ENCODE peak calls at places on chromosomes 16 and 17, in eight cellular contexts. D is endodermal cell; A is GF-D8; P is fibroblast of the aortic adventitia; Q is activated CD4-positive, CD25-positive, alpha-beta regulatory T cell treated with anti-CD3 and anti-CD28 coated beads, Interleukin-2, amount 50 U/mL, for 72 hours; J is T-helper 1 cell; S is cerebellum; B is mesothelial cell of epicardium. K is an unnamed sample.

GRCh38 chr16:398551-399277 is 1.7 kb downstream of the NME4 start:
- DNase-seq in D (peak; percentile 86), A (no peak), P (no peak), Q (no peak), J (no peak), S (no peak), B (no peak), K (no peak)

GRCh38 chr16:2737895-2738418 is 14.5 kb upstream of the SRRM2 start:
- DNase-seq in D (no peak), A (no peak), P (no peak), Q (no peak), J (no peak), S (no peak), B (no peak), K (no peak)

GRCh38 chr17:5508855-5509254 is 22.5 kb downstream of the MIS12 start:
- DNase-seq in D (peak; percentile 77), A (no peak), P (peak; percentile 57), Q (no peak), J (no peak), S (no peak), B (no peak), K (no peak)

GRCh38 chr17:77693301-77693700 is 265.2 kb upstream of the TNRC6C start:
- DNase-seq in D (peak; percentile 47), A (no peak), P (no peak), Q (no peak), J (no peak), S (no peak), B (no peak), K (no peak)

GRCh38 chr16:78551487-78552085 is 452.1 kb downstream of the WWOX start:
- DNase-seq in D (peak; percentile 93), A (no peak), P (no peak), Q (no peak), J (no peak), S (no peak), B (no peak), K (no peak)

GRCh38 chr17:72665841-72666518 is 426.5 kb downstream of the SLC39A11 start:
- DNase-seq in D (no peak), A (no peak), P (peak; percentile 21), Q (no peak), J (no peak), S (no peak), B (no peak), K (no peak)

GRCh38 chr17:61334673-61335072 is 65.0 kb upstream of the TBX2 start:
- DNase-seq in D (no peak), A (no peak), P (no peak), Q (no peak), J (no peak), S (no peak), B (no peak), K (no peak)

GRCh38 chr16:82629441-82630027 is 2.8 kb downstream of the CDH13 start:
- DNase-seq in D (no peak), A (no peak), P (peak; percentile 87), Q (no peak), J (no peak), S (no peak), B (no peak), K (no peak)

GRCh38 chr17:43710101-43710500 is 48.4 kb upstream of the MEOX1 start:
- DNase-seq in D (no peak), A (no peak), P (no peak), Q (no peak), J (no peak), S (no peak), B (no peak), K (no peak)

GRCh38 chr16:64035337-64035736 is 1086.5 kb downstream of the CDH11 start:
- DNase-seq in D (no peak), A (no peak), P (no peak), Q (no peak), J (no peak), S (no peak), B (no peak), K (no peak)

GRCh38 chr17:2173005-2173404 is 118.1 kb downstream of the HIC1 start:
- DNase-seq in D (no peak), A (no peak), P (peak; percentile 56), Q (no peak), J (no peak), S (no peak), B (no peak), K (no peak)

GRCh38 chr17:75778861-75779249 is 5.8 kb upstream of the UNK start:
- DNase-seq in D (no peak), A (no peak), P (no peak), Q (no peak), J (peak; percentile 63), S (no peak), B (no peak), K (no peak)

GRCh38 chr17:41910701-41911391 is 7.9 kb downstream of the ACLY start:
- DNase-seq in D (no peak), A (no peak), P (peak; percentile 97), Q (no peak), J (no peak), S (no peak), B (no peak), K (no peak)

GRCh38 chr16:69858196-69859104 is 92.7 kb upstream of the CLEC18A start:
- DNase-seq in D (no peak), A (no peak), P (no peak), Q (no peak), J (no peak), S (no peak), B (no peak), K (no peak)

GRCh38 chr16:807345-808251 is 7.1 kb upstream of the GNG13 start:
- DNase-seq in D (peak; percentile 97), A (peak; percentile 76), P (peak; percentile 89), Q (peak; percentile 88), J (peak; percentile 68), S (peak; percentile 97), B (peak; percentile 63), K (peak; percentile 71)

GRCh38 chr16:88346680-88347505 is 35.9 kb upstream of the ZNF469 start:
- DNase-seq in D (no peak), A (no peak), P (no peak), Q (no peak), J (no peak), S (no peak), B (no peak), K (no peak)

GRCh38 chr17:62892870-62893338 is 73.1 kb upstream of the TANC2 start:
- DNase-seq in D (peak; percentile 67), A (peak; percentile 77), P (peak; percentile 69), Q (no peak), J (no peak), S (no peak), B (no peak), K (no peak)

GRCh38 chr16:54355251-54355650 is 68.7 kb upstream of the IRX3 start:
- DNase-seq in D (no peak), A (no peak), P (peak; percentile 60), Q (no peak), J (no peak), S (no peak), B (no peak), K (no peak)

GRCh38 chr17:64202683-64203430 is 60.2 kb downstream of the TEX2 start:
- DNase-seq in D (no peak), A (no peak), P (peak; percentile 62), Q (no peak), J (no peak), S (peak; percentile 77), B (no peak), K (no peak)

GRCh38 chr17:48492401-48493298 is 38.2 kb downstream of the HOXB1 start:
- DNase-seq in D (peak; percentile 91), A (no peak), P (peak; percentile 76), Q (peak; percentile 72), J (peak; percentile 57), S (no peak), B (peak; percentile 52), K (peak; percentile 45)

GRCh38 chr17:45123930-45124796 is 8.2 kb downstream of the PLCD3 start:
- DNase-seq in D (peak; percentile 77), A (peak; percentile 51), P (peak; percentile 82), Q (no peak), J (no peak), S (no peak), B (no peak), K (no peak)

GRCh38 chr17:44909681-44910144 is 5.6 kb downstream of the GFAP start:
- DNase-seq in D (peak; percentile 51), A (no peak), P (peak; percentile 51), Q (no peak), J (no peak), S (no peak), B (no peak), K (no peak)

GRCh38 chr16:81657731-81658130 is 121.4 kb upstream of the PLCG2 start:
- DNase-seq in D (no peak), A (no peak), P (no peak), Q (no peak), J (no peak), S (no peak), B (no peak), K (no peak)

GRCh38 chr17:17109896-17110295 is 67.6 kb downstream of the MPRIP start:
- DNase-seq in D (no peak), A (no peak), P (no peak), Q (no peak), J (no peak), S (no peak), B (no peak), K (no peak)

GRCh38 chr17:57466042-57466471 is 209.7 kb downstream of the MSI2 start:
- DNase-seq in D (peak; percentile 88), A (no peak), P (no peak), Q (no peak), J (no peak), S (no peak), B (no peak), K (no peak)

GRCh38 chr17:78226055-78226751 is 5.2 kb upstream of the TMEM235 start:
- DNase-seq in D (peak; percentile 48), A (no peak), P (no peak), Q (no peak), J (no peak), S (no peak), B (no peak), K (no peak)

GRCh38 chr16:3066440-3066748 is 954 bp downstream of the IL32 start:
- DNase-seq in D (no peak), A (no peak), P (no peak), Q (no peak), J (no peak), S (no peak), B (no peak), K (no peak)

GRCh38 chr17:6187836-6188235 is 117.7 kb downstream of the WSCD1 start:
- DNase-seq in D (peak; percentile 47), A (no peak), P (no peak), Q (no peak), J (no peak), S (no peak), B (no peak), K (no peak)

GRCh38 chr16:74325331-74325730 is 28.7 kb downstream of the PSMD7 start:
- DNase-seq in D (no peak), A (no peak), P (no peak), Q (no peak), J (no peak), S (no peak), B (no peak), K (no peak)

GRCh38 chr17:48724241-48725004 is 1.4 kb downstream of the PRAC2 start:
- DNase-seq in D (peak; percentile 97), A (no peak), P (peak; percentile 79), Q (peak; percentile 71), J (peak; percentile 59), S (peak; percentile 47), B (peak; percentile 79), K (peak; percentile 77)

GRCh38 chr16:85746431-85747227 is 4.3 kb downstream of the C16orf74 start:
- DNase-seq in D (peak; percentile 87), A (no peak), P (peak; percentile 71), Q (no peak), J (no peak), S (no peak), B (no peak), K (no peak)

GRCh38 chr17:57158296-57158695 is 73.2 kb downstream of the AKAP1 start:
- DNase-seq in D (peak; percentile 45), A (no peak), P (no peak), Q (no peak), J (no peak), S (no peak), B (no peak), K (no peak)

GRCh38 chr17:82003411-82004381 is 19.0 kb downstream of the CENPX start:
- DNase-seq in D (peak; percentile 80), A (no peak), P (peak; percentile 95), Q (no peak), J (no peak), S (no peak), B (peak; percentile 56), K (no peak)

GRCh38 chr16:728890-729744 is 2.2 kb downstream of the HAGHL start:
- DNase-seq in D (peak; percentile 72), A (no peak), P (no peak), Q (no peak), J (no peak), S (no peak), B (no peak), K (no peak)

K was measured in progenitor cell of endocrine pancreas.